ENCODE peak calls at places on chromosomes 4 and X, in nine cellular contexts. B, A, P, O, I, J, Y, W and Q are unnamed samples.

GRCh38 chr4:101604976-101605375 is 185.6 kb upstream of the BANK1 start:
- DNase-seq in P (no peak), J (no peak), Y (no peak), O (no peak), I (no peak), B (no peak), W (no peak), A (peak; percentile 59), Q (no peak)

GRCh38 chr4:161714022-161714751 is 449.6 kb downstream of the FSTL5 start:
- DNase-seq in A (peak; percentile 93), J (no peak), O (peak; percentile 53), B (no peak), I (no peak), Y (peak; percentile 95), P (no peak), W (peak; percentile 70), Q (peak; percentile 69)

GRCh38 chrX:111861605-111862004 is 14.4 kb upstream of the TRPC5OS start:
- DNase-seq in J (no peak), W (no peak), I (no peak), P (no peak), O (no peak), Y (no peak), B (no peak), A (no peak), Q (no peak)

GRCh38 chr4:32789026-32789608 is 2068.9 kb downstream of the PCDH7 start:
- DNase-seq in I (no peak), B (no peak), W (peak; percentile 19), P (no peak), O (no peak), A (peak; percentile 57), Y (peak; percentile 1), J (no peak), Q (peak; percentile 89)

GRCh38 chr4:113636438-113636818 is 125.1 kb downstream of the CAMK2D start:
- DNase-seq in A (no peak), P (peak; percentile 51), O (no peak), J (no peak), I (no peak), W (no peak), Y (no peak), B (peak; percentile 27), Q (no peak)

GRCh38 chr4:2927696-2928075 is 35.5 kb downstream of the NOP14 start:
- DNase-seq in Y (no peak), B (no peak), A (no peak), O (no peak), P (no peak), J (no peak), I (no peak), W (no peak), Q (no peak)

GRCh38 chr4:173025131-173025530 is 143.5 kb upstream of the GALNT7 start:
- DNase-seq in O (no peak), A (peak; percentile 68), P (no peak), I (no peak), J (no peak), Y (peak; percentile 58), B (no peak), W (peak; percentile 63), Q (peak; percentile 81)

GRCh38 chr4:77203380-77204197 is 46.6 kb downstream of the CCNG2 start:
- DNase-seq in B (peak; percentile 11), O (peak; percentile 23), A (peak; percentile 72), I (peak; percentile 58), J (no peak), W (peak; percentile 29), Y (peak; percentile 75), P (peak; percentile 75), Q (peak; percentile 85)

GRCh38 chr4:177177446-177178160 is 132.1 kb upstream of the NEIL3 start:
- DNase-seq in A (peak; percentile 60), O (no peak), B (no peak), Y (no peak), P (no peak), W (no peak), I (no peak), J (no peak), Q (no peak)

GRCh38 chr4:89511776-89512175 is 204.2 kb upstream of the GPRIN3 start:
- DNase-seq in A (no peak), W (no peak), O (no peak), B (no peak), P (no peak), J (no peak), I (no peak), Y (no peak), Q (no peak)

GRCh38 chr4:101938836-101939235 is 148.3 kb downstream of the BANK1 start:
- DNase-seq in B (no peak), O (no peak), J (no peak), P (no peak), Y (no peak), I (no peak), W (no peak), A (peak; percentile 26), Q (no peak)

GRCh38 chr4:47373174-47373573 is 90.3 kb downstream of the COMMD8 start:
- DNase-seq in B (no peak), Y (no peak), W (no peak), I (no peak), O (no peak), A (no peak), J (no peak), P (no peak), Q (no peak)

GRCh38 chr4:174340714-174341113 is 57.0 kb downstream of the CEP44 start:
- DNase-seq in W (no peak), P (no peak), J (no peak), B (no peak), Y (no peak), I (no peak), O (no peak), A (no peak), Q (no peak)

GRCh38 chr4:5079581-5079980 is 28.3 kb downstream of the STK32B start:
- DNase-seq in W (no peak), J (no peak), B (no peak), O (no peak), P (no peak), Y (no peak), A (peak; percentile 42), I (no peak), Q (peak; percentile 3)

GRCh38 chr4:104486702-104487101 is 8.0 kb downstream of the CXXC4 start:
- DNase-seq in W (no peak), J (no peak), Y (no peak), I (no peak), O (no peak), P (no peak), B (no peak), A (no peak), Q (no peak)

GRCh38 chr4:118772149-118773081 is 63.5 kb downstream of the SEC24D start:
- DNase-seq in A (peak; percentile 48), I (no peak), W (peak; percentile 60), B (peak; percentile 3), Y (peak; percentile 30), J (no peak), P (no peak), O (no peak), Q (peak; percentile 56)

GRCh38 chr4:70564033-70564432 is 28.0 kb upstream of the AMBN start:
- DNase-seq in O (no peak), B (no peak), A (no peak), Y (no peak), I (no peak), P (no peak), W (no peak), J (peak; percentile 20), Q (no peak)

GRCh38 chr4:80431203-80431602 is 95.7 kb downstream of the CFAP299 start:
- DNase-seq in O (no peak), W (no peak), P (no peak), Y (no peak), B (no peak), J (no peak), A (no peak), I (no peak), Q (no peak)

GRCh38 chrX:55754861-55755294 is 37.3 kb downstream of the RRAGB start:
- DNase-seq in J (no peak), P (no peak), I (no peak), B (peak; percentile 15), W (no peak), A (no peak), O (no peak), Y (no peak), Q (no peak)

GRCh38 chrX:7047951-7048350 is 99.6 kb upstream of the STS start:
- DNase-seq in A (no peak), Y (no peak), W (no peak), P (no peak), O (no peak), J (no peak), I (no peak), B (no peak), Q (no peak)
- TF ChIP-seq CTCF in A (no peak), Y (peak; percentile 34), W (no peak), P (no peak), O (no peak), J (no peak), I (no peak), B (no peak), Q (no peak)

DNA sequence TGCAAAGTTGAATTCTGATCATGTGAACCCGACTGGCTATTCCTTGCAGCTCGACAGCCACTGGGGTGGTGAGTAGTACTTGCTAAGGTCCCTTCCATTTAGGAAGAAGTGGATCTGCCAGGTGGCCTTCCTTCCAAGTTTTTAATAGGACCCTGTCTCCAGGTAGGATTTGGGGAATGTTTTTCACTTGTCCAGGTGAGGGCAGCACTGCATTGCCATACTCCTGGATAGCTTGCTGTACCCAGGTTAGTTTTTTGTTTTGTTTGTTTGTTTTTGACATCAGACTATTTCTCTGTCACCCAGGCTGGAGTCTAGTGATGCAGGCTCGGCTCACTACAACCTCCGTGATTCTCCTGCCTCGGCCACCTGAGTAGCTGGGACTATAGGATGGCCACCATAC is 29.8 kb downstream of the SAGE1 start:
- DNase-seq in B (no peak), A (no peak), Y (no peak), P (no peak), I (no peak), W (peak; percentile 1), O (no peak), J (no peak), Q (peak; percentile 37)
- TF ChIP-seq CTCF in B (peak; percentile 24), A (no peak), Y (peak; percentile 51), P (no peak), I (no peak), W (no peak), O (no peak), J (no peak), Q (peak; percentile 17)

DNA sequence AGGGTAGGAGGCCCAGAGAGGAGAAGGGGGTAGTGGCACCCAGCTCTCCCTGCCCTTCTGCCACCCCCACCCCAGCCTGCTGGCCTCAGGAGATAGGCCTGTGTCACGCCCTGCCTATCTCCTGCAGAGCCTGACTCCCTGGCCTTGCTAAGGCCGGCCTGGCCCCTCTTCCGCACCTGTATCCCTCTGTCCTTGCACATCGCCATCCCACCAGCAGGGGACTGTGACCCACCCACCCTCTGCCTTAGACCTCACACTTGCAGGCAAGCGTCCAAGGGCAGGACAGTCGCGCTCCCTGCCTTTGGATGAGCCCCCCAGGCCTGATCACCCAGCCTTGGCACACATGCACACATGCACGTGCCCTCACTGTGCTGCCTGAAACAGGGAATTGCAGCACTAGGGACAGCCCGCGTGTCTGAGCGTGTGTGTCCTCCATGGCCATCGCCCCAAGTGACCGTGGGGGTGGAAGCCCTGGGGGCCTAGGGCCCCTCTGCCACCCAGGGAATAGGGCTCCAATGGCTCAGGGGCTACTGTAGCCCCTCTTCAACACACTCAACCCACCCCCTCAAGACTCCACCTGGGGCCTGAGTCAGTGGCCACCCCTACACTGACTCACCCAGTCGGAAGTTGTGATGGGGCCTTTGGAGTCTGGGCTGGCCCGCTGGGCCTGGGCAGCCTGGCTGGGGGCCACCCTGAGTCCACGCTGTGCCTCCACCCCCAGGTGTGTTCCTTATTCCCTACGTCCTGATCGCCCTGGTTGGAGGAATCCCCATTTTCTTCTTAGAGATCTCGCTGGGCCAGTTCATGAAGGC is 2.1 kb downstream of the SLC6A8 start:
- DNase-seq in O (no peak), J (peak; percentile 43), Y (peak; percentile 49), P (no peak), I (no peak), B (no peak), A (peak; percentile 34), W (peak; percentile 38), Q (peak; percentile 57)
- TF ChIP-seq CTCF in O (no peak), J (no peak), Y (peak; percentile 36), P (no peak), I (peak; percentile 4), B (no peak), A (no peak), W (no peak), Q (no peak)

GRCh38 chrX:108020631-108021030 is 24.2 kb upstream of the VSIG1 start:
- DNase-seq in P (peak; percentile 49), A (no peak), B (no peak), Y (peak; percentile 23), J (no peak), W (peak; percentile 8), I (no peak), O (no peak), Q (peak; percentile 44)
- TF ChIP-seq CTCF in P (no peak), A (peak; percentile 46), B (peak; percentile 60), Y (peak; percentile 81), J (no peak), W (peak; percentile 40), I (peak; percentile 43), O (no peak), Q (peak; percentile 54)